ENCODE peak calls at places on chromosomes 6 and 20, in five cellular contexts. D, A, L, T and H are unnamed samples.

GRCh38 chr20:36744764-36745191 is 1.1 kb downstream of the NDRG3 start:
- DNase-seq in D (peak; percentile 66), A (no peak), L (no peak), T (no peak), H (peak; percentile 34)

GRCh38 chr6:131182991-131183425 is 47.7 kb downstream of the AKAP7 start:
- DNase-seq in D (no peak), A (no peak), L (peak; percentile 42), T (no peak), H (peak; percentile 30)

GRCh38 chr20:36275441-36276189 is 30.5 kb upstream of the DLGAP4 start:
- DNase-seq in D (no peak), A (no peak), L (no peak), T (no peak), H (no peak)

GRCh38 chr6:13273931-13274706 is 54.2 kb downstream of the TBC1D7 start:
- DNase-seq in D (no peak), A (peak; percentile 43), L (no peak), T (no peak), H (no peak)

GRCh38 chr6:101085327-101085726 is 204.2 kb upstream of the ASCC3 start:
- DNase-seq in D (no peak), A (no peak), L (no peak), T (peak; percentile 66), H (no peak)

GRCh38 chr6:22756365-22756764 is 187.0 kb downstream of the HDGFL1 start:
- DNase-seq in D (no peak), A (no peak), L (no peak), T (peak; percentile 80), H (no peak)

GRCh38 chr6:7243188-7243942 is 69.6 kb downstream of the SSR1 start:
- DNase-seq in D (no peak), A (peak; percentile 58), L (peak; percentile 48), T (peak; percentile 33), H (peak; percentile 72)

GRCh38 chr20:60137657-60138245 is 179.5 kb downstream of the CDH26 start:
- DNase-seq in D (no peak), A (no peak), L (peak; percentile 23), T (no peak), H (no peak)

GRCh38 chr6:166584813-166585429 is 1.6 kb downstream of the RAMACL start:
- DNase-seq in D (no peak), A (no peak), L (no peak), T (no peak), H (no peak)

GRCh38 chr6:125858427-125859320 is 67.9 kb downstream of the NCOA7 start:
- DNase-seq in D (no peak), A (peak; percentile 49), L (peak; percentile 83), T (peak; percentile 55), H (no peak)

GRCh38 chr6:26031151-26031594 is 56.1 kb upstream of the HFE start:
- DNase-seq in D (no peak), A (no peak), L (peak; percentile 43), T (no peak), H (no peak)

GRCh38 chr20:46838002-46838401 is 56.6 kb upstream of the EYA2 start:
- DNase-seq in D (no peak), A (no peak), L (no peak), T (no peak), H (no peak)

GRCh38 chr20:41782730-41783406 is 164.7 kb upstream of the CHD6 start:
- DNase-seq in D (no peak), A (no peak), L (no peak), T (no peak), H (no peak)

GRCh38 chr20:21534453-21534852 is 20.6 kb upstream of the NKX2-2 start:
- DNase-seq in D (no peak), A (peak; percentile 54), L (no peak), T (no peak), H (no peak)

GRCh38 chr6:153167026-153167891 is 36.2 kb upstream of the RGS17 start:
- DNase-seq in D (no peak), A (no peak), L (peak; percentile 78), T (peak; percentile 87), H (no peak)

GRCh38 chr6:38175786-38176185 is 356.3 kb downstream of the ZFAND3 start:
- DNase-seq in D (no peak), A (no peak), L (no peak), T (no peak), H (no peak)

GRCh38 chr6:128963561-128963960 is 80.6 kb downstream of the LAMA2 start:
- DNase-seq in D (no peak), A (no peak), L (no peak), T (peak; percentile 41), H (no peak)

GRCh38 chr20:31842471-31843157 is 2.8 kb downstream of the FOXS1 start:
- DNase-seq in D (peak; percentile 77), A (no peak), L (peak; percentile 45), T (peak; percentile 60), H (no peak)

GRCh38 chr6:153160221-153160620 is 29.1 kb upstream of the RGS17 start:
- DNase-seq in D (no peak), A (no peak), L (no peak), T (no peak), H (no peak)

GRCh38 chr6:90895299-90896164 is 308.7 kb upstream of the MAP3K7 start:
- DNase-seq in D (no peak), A (no peak), L (no peak), T (no peak), H (no peak)

GRCh38 chr20:44516491-44516890 is 5.4 kb downstream of the SERINC3 start:
- DNase-seq in D (no peak), A (no peak), L (no peak), T (no peak), H (no peak)

GRCh38 chr20:11375368-11375767 is 542.3 kb upstream of the BTBD3 start:
- DNase-seq in D (no peak), A (no peak), L (no peak), T (no peak), H (no peak)

GRCh38 chr20:6909608-6910007 is 142.1 kb downstream of the BMP2 start:
- DNase-seq in D (no peak), A (no peak), L (no peak), T (no peak), H (no peak)

GRCh38 chr6:7104752-7105151 is 3.0 kb upstream of the RREB1 start:
- DNase-seq in D (no peak), A (no peak), L (no peak), T (no peak), H (no peak)

GRCh38 chr6:53119772-53120409 is 28.8 kb downstream of the GCM1 start:
- DNase-seq in D (no peak), A (no peak), L (peak; percentile 44), T (peak; percentile 18), H (peak; percentile 65)

GRCh38 chr6:89385156-89385667 is 26.9 kb downstream of the RRAGD start:
- DNase-seq in D (no peak), A (no peak), L (peak; percentile 7), T (peak; percentile 66), H (no peak)

GRCh38 chr20:59028812-59029211 is 3.3 kb downstream of the ATP5F1E start:
- DNase-seq in D (no peak), A (no peak), L (no peak), T (no peak), H (no peak)
- H3K4me1 ChIP-seq in D (peaks cover 75% of the 10 kb centered on the region), A (peaks cover 13% of the 10 kb centered on the region), L (peaks cover 37% of the 10 kb centered on the region), T (peaks cover 37% of the 10 kb centered on the region), H (peaks cover 40% of the 10 kb centered on the region)

GRCh38 chr6:135118142-135118730 is 62.9 kb upstream of the MYB start:
- DNase-seq in D (no peak), A (no peak), L (no peak), T (no peak), H (no peak)

GRCh38 chr6:135115411-135116293 is 61.0 kb upstream of the HBS1L start:
- DNase-seq in D (no peak), A (no peak), L (no peak), T (no peak), H (no peak)

GRCh38 chr6:135114355-135115145 is 59.9 kb upstream of the HBS1L start:
- DNase-seq in D (no peak), A (no peak), L (no peak), T (no peak), H (no peak)

GRCh38 chr6:135117413-135117968 is 62.9 kb upstream of the HBS1L start:
- DNase-seq in D (no peak), A (no peak), L (no peak), T (no peak), H (no peak)

GRCh38 chr6:135116566-135116965 is 61.9 kb upstream of the HBS1L start:
- DNase-seq in D (no peak), A (no peak), L (no peak), T (no peak), H (no peak)
- H3K4me1 ChIP-seq in D (no peaks in the 10 kb centered on the region), A (no peaks in the 10 kb centered on the region), L (no peaks in the 10 kb centered on the region), T (no peaks in the 10 kb centered on the region), H (no peaks in the 10 kb centered on the region)

DNA sequence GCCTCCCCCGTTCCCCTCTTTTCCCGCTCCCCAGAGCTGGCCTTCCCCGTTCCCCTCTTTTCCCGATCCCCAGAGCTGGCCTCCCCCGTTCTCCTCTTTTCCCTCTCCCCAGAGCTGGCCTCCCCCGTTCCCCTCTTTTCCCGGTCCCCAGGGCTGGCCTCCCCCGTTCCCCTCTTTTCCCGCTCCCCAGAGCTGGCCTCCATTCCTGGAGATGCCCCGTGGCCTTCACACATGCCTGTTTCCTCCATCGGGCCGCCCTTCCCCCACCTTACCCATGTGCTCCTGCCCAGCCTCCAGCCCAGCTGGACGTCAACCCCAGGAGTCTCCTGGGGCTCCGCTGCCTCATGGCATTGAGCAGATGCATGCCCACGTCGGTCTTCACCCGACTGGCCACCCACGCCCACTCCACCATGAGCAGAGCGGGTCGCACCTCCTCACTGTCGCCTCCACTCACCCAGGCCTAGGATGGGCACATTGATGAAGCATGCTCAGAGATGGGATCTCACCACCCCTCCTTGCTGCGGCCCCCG is 8.3 kb downstream of the SS18L1 start:
- DNase-seq in D (no peak), A (no peak), L (no peak), T (no peak), H (no peak)
- H3K4me1 ChIP-seq in D (peaks cover 41% of the 10 kb centered on the region), A (no peaks in the 10 kb centered on the region), L (peaks cover 16% of the 10 kb centered on the region), T (peaks cover 24% of the 10 kb centered on the region), H (no peaks in the 10 kb centered on the region)

DNA sequence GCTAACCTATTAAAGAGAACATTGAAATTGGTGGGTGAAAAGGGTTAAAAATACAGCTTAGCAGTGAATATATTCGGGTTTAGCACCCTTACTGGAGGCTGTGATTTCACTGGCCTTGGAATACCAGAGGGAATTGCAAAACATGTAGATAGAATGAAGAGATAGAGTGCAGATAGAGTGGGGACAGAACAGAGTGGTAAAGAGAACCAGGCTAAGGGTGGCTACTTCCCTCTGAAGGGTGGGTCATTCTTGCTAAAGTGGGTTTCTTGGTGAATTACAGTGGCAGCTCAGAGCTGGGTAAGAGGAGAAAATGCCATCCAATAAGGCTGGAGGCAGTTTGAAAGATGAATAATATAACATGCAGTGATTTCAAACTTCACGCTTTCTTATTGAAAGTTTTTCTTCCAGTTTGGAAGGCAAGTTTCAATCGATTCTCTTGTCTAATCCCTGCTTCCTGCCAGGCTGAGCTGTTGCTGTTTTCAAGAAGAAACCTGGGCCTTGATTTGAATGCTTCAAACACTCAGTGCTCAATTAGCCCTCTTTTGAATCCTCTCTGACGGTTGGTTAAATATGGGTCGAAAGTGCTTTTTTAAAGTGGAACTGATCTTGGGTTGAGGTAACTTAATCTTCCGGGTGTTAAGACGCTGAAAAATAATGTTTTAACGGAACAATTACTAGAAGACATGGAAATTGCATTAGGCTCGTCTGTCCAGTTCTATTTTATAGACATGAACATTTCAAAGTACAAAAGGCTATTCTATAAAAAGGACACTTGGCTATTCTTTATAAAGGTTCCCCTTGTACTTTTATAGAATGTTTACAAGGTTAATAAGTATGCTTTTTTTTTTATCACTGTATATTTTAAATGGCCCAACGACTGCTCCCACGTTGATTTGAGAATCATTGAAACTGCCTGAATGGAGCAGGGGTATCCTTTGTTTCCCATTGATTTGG is 203.3 kb downstream of the BCAS1 start:
- DNase-seq in D (no peak), A (no peak), L (no peak), T (no peak), H (peak; percentile 98)
- H3K4me1 ChIP-seq in D (peaks cover 40% of the 10 kb centered on the region), A (peaks cover 8% of the 10 kb centered on the region), L (peaks cover 73% of the 10 kb centered on the region), T (peaks cover 29% of the 10 kb centered on the region), H (peaks cover 66% of the 10 kb centered on the region)